ENCODE peak calls at places on chromosome 4, in four cellular contexts. One of them, this sample, is unnamed.

GRCh38 chr4:140251566-140251965 is 97.6 kb upstream of the MAML3 start:
- DNase-seq in hepatocyte: peak
- DNase-seq in progenitor cell of endocrine pancreas: no peak
- DNase-seq in CD4-positive, alpha-beta T cell: no peak
- DNase-seq in this sample: no peak

GRCh38 chr4:35250771-35251170 is 993.5 kb downstream of the ARAP2 start:
- DNase-seq in CD4-positive, alpha-beta T cell: no peak
- DNase-seq in hepatocyte: no peak
- DNase-seq in progenitor cell of endocrine pancreas: no peak
- DNase-seq in this sample: no peak

GRCh38 chr4:37802068-37802666 is 24.3 kb upstream of the PGM2 start:
- DNase-seq in CD4-positive, alpha-beta T cell: no peak
- DNase-seq in progenitor cell of endocrine pancreas: peak
- DNase-seq in hepatocyte: peak
- DNase-seq in this sample: peak

GRCh38 chr4:153365003-153365402 is 20.5 kb downstream of the MND1 start:
- DNase-seq in hepatocyte: no peak
- DNase-seq in progenitor cell of endocrine pancreas: no peak
- DNase-seq in CD4-positive, alpha-beta T cell: no peak
- DNase-seq in this sample: no peak

GRCh38 chr4:156779774-156780173 is 191.8 kb downstream of the PDGFC start:
- DNase-seq in CD4-positive, alpha-beta T cell: no peak
- DNase-seq in hepatocyte: no peak
- DNase-seq in progenitor cell of endocrine pancreas: no peak
- DNase-seq in this sample: no peak

GRCh38 chr4:88672987-88673386 is 24.6 kb downstream of the NAP1L5 start:
- DNase-seq in CD4-positive, alpha-beta T cell: no peak
- DNase-seq in hepatocyte: peak
- DNase-seq in progenitor cell of endocrine pancreas: no peak
- DNase-seq in this sample: peak

GRCh38 chr4:54233697-54234496 is 4.8 kb downstream of the PDGFRA start:
- DNase-seq in hepatocyte: peak
- DNase-seq in CD4-positive, alpha-beta T cell: peak
- DNase-seq in progenitor cell of endocrine pancreas: peak
- DNase-seq in this sample: no peak

GRCh38 chr4:39700500-39700899 is 2.6 kb downstream of the UBE2K start:
- DNase-seq in progenitor cell of endocrine pancreas: no peak
- DNase-seq in CD4-positive, alpha-beta T cell: no peak
- DNase-seq in hepatocyte: no peak
- DNase-seq in this sample: no peak

GRCh38 chr4:85478576-85478975 is 3.6 kb downstream of the ARHGAP24 start:
- DNase-seq in hepatocyte: no peak
- DNase-seq in progenitor cell of endocrine pancreas: no peak
- DNase-seq in CD4-positive, alpha-beta T cell: no peak
- DNase-seq in this sample: no peak

GRCh38 chr4:86957214-86957613 is 22.4 kb downstream of the AFF1 start:
- DNase-seq in hepatocyte: no peak
- DNase-seq in progenitor cell of endocrine pancreas: no peak
- DNase-seq in CD4-positive, alpha-beta T cell: no peak
- DNase-seq in this sample: no peak

GRCh38 chr4:56463711-56464110 is 3.7 kb upstream of the SRP72 start:
- DNase-seq in hepatocyte: no peak
- DNase-seq in progenitor cell of endocrine pancreas: no peak
- DNase-seq in CD4-positive, alpha-beta T cell: no peak
- DNase-seq in this sample: no peak

GRCh38 chr4:165351359-165352130 is 24.1 kb downstream of the MSMO1 start:
- DNase-seq in hepatocyte: no peak
- DNase-seq in progenitor cell of endocrine pancreas: no peak
- DNase-seq in CD4-positive, alpha-beta T cell: no peak
- DNase-seq in this sample: no peak

GRCh38 chr4:6198768-6199343 is 1.5 kb downstream of the JAKMIP1 start:
- DNase-seq in progenitor cell of endocrine pancreas: no peak
- DNase-seq in CD4-positive, alpha-beta T cell: no peak
- DNase-seq in hepatocyte: no peak
- DNase-seq in this sample: peak

GRCh38 chr4:104394409-104394813 is 100.3 kb downstream of the CXXC4 start:
- DNase-seq in progenitor cell of endocrine pancreas: no peak
- DNase-seq in CD4-positive, alpha-beta T cell: no peak
- DNase-seq in hepatocyte: no peak
- DNase-seq in this sample: no peak

GRCh38 chr4:111775908-111776307 is 369.3 kb upstream of the FAM241A start:
- DNase-seq in progenitor cell of endocrine pancreas: no peak
- DNase-seq in hepatocyte: peak
- DNase-seq in CD4-positive, alpha-beta T cell: no peak
- DNase-seq in this sample: no peak

GRCh38 chr4:88623097-88623496 is 30.8 kb downstream of the HERC3 start:
- DNase-seq in CD4-positive, alpha-beta T cell: no peak
- DNase-seq in hepatocyte: peak
- DNase-seq in progenitor cell of endocrine pancreas: no peak
- DNase-seq in this sample: no peak

DNA sequence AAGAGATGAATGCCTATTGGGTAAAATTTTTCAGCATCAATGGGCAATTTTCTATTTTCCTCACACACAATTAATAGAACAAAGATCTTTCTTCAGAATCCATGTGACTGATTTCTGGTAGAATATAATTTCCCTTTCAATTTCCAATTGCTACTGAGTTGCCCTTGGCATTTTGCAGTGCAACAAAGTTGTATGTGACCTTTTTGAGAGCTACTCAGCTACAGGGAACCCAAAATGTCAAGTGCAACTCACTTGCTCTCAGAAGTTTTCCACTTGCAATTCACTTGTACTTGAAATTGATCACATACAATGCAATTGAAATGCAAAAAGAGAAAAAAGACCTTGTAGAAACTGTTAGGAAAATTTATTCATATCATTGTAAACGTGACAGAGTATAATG is 245.5 kb downstream of the BANK1 start:
- DNase-seq in hepatocyte: no peak
- DNase-seq in CD4-positive, alpha-beta T cell: no peak
- DNase-seq in progenitor cell of endocrine pancreas: no peak
- DNase-seq in this sample: no peak
- TF ChIP-seq CTCF in hepatocyte: no peak
- TF ChIP-seq CTCF in CD4-positive, alpha-beta T cell: no peak
- TF ChIP-seq CTCF in progenitor cell of endocrine pancreas: no peak
- TF ChIP-seq CTCF in this sample: no peak

DNA sequence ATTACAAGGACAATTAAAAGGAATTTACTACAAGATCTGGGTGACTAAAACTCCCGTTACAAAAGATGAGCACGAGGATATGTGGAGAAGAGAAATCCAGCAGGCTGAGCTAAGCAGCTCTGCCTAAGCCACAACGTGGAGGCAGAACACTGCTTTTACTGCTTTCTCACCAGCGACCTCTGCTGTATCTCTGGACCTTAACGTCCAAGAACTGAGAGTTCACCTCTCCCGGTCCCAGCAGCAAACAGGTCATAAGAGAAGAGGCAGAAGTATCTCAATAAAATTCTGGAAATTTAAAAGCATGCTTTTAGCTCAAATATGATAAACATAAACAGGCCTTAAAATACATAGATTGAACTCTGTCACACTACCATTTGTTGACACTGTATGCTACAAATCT is 81.0 kb downstream of the ADGRA3 start:
- DNase-seq in hepatocyte: peak
- DNase-seq in CD4-positive, alpha-beta T cell: no peak
- DNase-seq in progenitor cell of endocrine pancreas: no peak
- DNase-seq in this sample: no peak
- TF ChIP-seq CTCF in hepatocyte: peak
- TF ChIP-seq CTCF in CD4-positive, alpha-beta T cell: no peak
- TF ChIP-seq CTCF in progenitor cell of endocrine pancreas: peak
- TF ChIP-seq CTCF in this sample: no peak

GRCh38 chr4:52588097-52588496 is 71.0 kb downstream of the USP46 start:
- DNase-seq in CD4-positive, alpha-beta T cell: no peak
- DNase-seq in hepatocyte: peak
- DNase-seq in progenitor cell of endocrine pancreas: no peak
- DNase-seq in this sample: no peak
- TF ChIP-seq CTCF in CD4-positive, alpha-beta T cell: peak
- TF ChIP-seq CTCF in hepatocyte: peak
- TF ChIP-seq CTCF in progenitor cell of endocrine pancreas: peak
- TF ChIP-seq CTCF in this sample: no peak

GRCh38 chr4:113423631-113424030 is 337.9 kb downstream of the CAMK2D start:
- DNase-seq in progenitor cell of endocrine pancreas: no peak
- DNase-seq in hepatocyte: no peak
- DNase-seq in CD4-positive, alpha-beta T cell: no peak
- DNase-seq in this sample: no peak
- TF ChIP-seq CTCF in progenitor cell of endocrine pancreas: no peak
- TF ChIP-seq CTCF in hepatocyte: no peak
- TF ChIP-seq CTCF in CD4-positive, alpha-beta T cell: no peak
- TF ChIP-seq CTCF in this sample: no peak

GRCh38 chr4:187175197-187175596 is 451.5 kb upstream of the FAT1 start:
- DNase-seq in hepatocyte: no peak
- DNase-seq in CD4-positive, alpha-beta T cell: no peak
- DNase-seq in progenitor cell of endocrine pancreas: no peak
- DNase-seq in this sample: no peak
- TF ChIP-seq CTCF in hepatocyte: no peak
- TF ChIP-seq CTCF in CD4-positive, alpha-beta T cell: no peak
- TF ChIP-seq CTCF in progenitor cell of endocrine pancreas: peak
- TF ChIP-seq CTCF in this sample: no peak

GRCh38 chr4:1258457-1258856 is 9.5 kb upstream of the CTBP1 start:
- DNase-seq in hepatocyte: no peak
- DNase-seq in CD4-positive, alpha-beta T cell: no peak
- DNase-seq in progenitor cell of endocrine pancreas: no peak
- DNase-seq in this sample: no peak
- TF ChIP-seq CTCF in hepatocyte: no peak
- TF ChIP-seq CTCF in CD4-positive, alpha-beta T cell: no peak
- TF ChIP-seq CTCF in progenitor cell of endocrine pancreas: peak
- TF ChIP-seq CTCF in this sample: no peak

GRCh38 chr4:183838987-183839712 is 66.0 kb upstream of the STOX2 start:
- DNase-seq in CD4-positive, alpha-beta T cell: no peak
- DNase-seq in progenitor cell of endocrine pancreas: no peak
- DNase-seq in hepatocyte: peak
- DNase-seq in this sample: no peak
- TF ChIP-seq CTCF in CD4-positive, alpha-beta T cell: no peak
- TF ChIP-seq CTCF in progenitor cell of endocrine pancreas: peak
- TF ChIP-seq CTCF in hepatocyte: peak
- TF ChIP-seq CTCF in this sample: no peak

GRCh38 chr4:7845493-7846124 is 94.1 kb downstream of the AFAP1 start:
- DNase-seq in hepatocyte: no peak
- DNase-seq in CD4-positive, alpha-beta T cell: no peak
- DNase-seq in progenitor cell of endocrine pancreas: no peak
- DNase-seq in this sample: no peak
- TF ChIP-seq CTCF in hepatocyte: no peak
- TF ChIP-seq CTCF in CD4-positive, alpha-beta T cell: no peak
- TF ChIP-seq CTCF in progenitor cell of endocrine pancreas: no peak
- TF ChIP-seq CTCF in this sample: no peak

GRCh38 chr4:92163348-92163747 is 140.4 kb upstream of the GRID2 start:
- DNase-seq in progenitor cell of endocrine pancreas: no peak
- DNase-seq in hepatocyte: no peak
- DNase-seq in CD4-positive, alpha-beta T cell: no peak
- DNase-seq in this sample: no peak
- TF ChIP-seq CTCF in progenitor cell of endocrine pancreas: no peak
- TF ChIP-seq CTCF in hepatocyte: peak
- TF ChIP-seq CTCF in CD4-positive, alpha-beta T cell: no peak
- TF ChIP-seq CTCF in this sample: no peak